ENCODE peak calls at places on chromosomes 13 and 19, in six cellular contexts. Q, I, B, Z, M and G are unnamed samples.

GRCh38 chr19:35105047-35105410 is 10.6 kb upstream of the FXYD3 start:
- DNase-seq in Z (no peak), I (no peak), Q (no peak), M (no peak), B (no peak), G (no peak)

GRCh38 chr13:24385902-24386301 is 76.5 kb downstream of the C1QTNF9 start:
- DNase-seq in I (no peak), B (no peak), Q (no peak), Z (no peak), M (no peak), G (no peak)

GRCh38 chr19:2455481-2456300 is 1.1 kb downstream of the LMNB2 start:
- DNase-seq in I (no peak), M (no peak), Z (no peak), B (peak), Q (no peak), G (no peak)

GRCh38 chr13:91621161-91621560 is 222.7 kb downstream of the GPC5 start:
- DNase-seq in I (no peak), M (no peak), Z (no peak), Q (no peak), B (no peak), G (no peak)

GRCh38 chr13:43783820-43784219 is 3.0 kb downstream of the ENOX1 start:
- DNase-seq in M (no peak), Z (no peak), Q (no peak), B (no peak), I (no peak), G (no peak)

GRCh38 chr19:5953034-5953589 is 24.8 kb downstream of the RANBP3 start:
- DNase-seq in Z (no peak), M (no peak), I (no peak), Q (no peak), B (no peak), G (no peak)

GRCh38 chr19:6073858-6074708 is 36.2 kb downstream of the RFX2 start:
- DNase-seq in I (no peak), B (no peak), Z (no peak), Q (no peak), M (no peak), G (no peak)

GRCh38 chr13:33536639-33537425 is 251.3 kb upstream of the STARD13 start:
- DNase-seq in Z (no peak), Q (no peak), B (no peak), M (no peak), I (no peak), G (no peak)

GRCh38 chr13:29937836-29938235 is 87.4 kb upstream of the UBL3 start:
- DNase-seq in I (no peak), Q (no peak), Z (no peak), B (no peak), M (no peak), G (no peak)

GRCh38 chr13:114140131-114140908 is 7.9 kb upstream of the RASA3 start:
- DNase-seq in Z (no peak), I (no peak), Q (no peak), M (no peak), B (no peak), G (no peak)

GRCh38 chr19:38183227-38183914 is 40.7 kb downstream of the DPF1 start:
- DNase-seq in M (no peak), Q (peak), B (peak), I (no peak), Z (no peak), G (peak)

GRCh38 chr19:5949792-5950305 is 28.1 kb downstream of the RANBP3 start:
- DNase-seq in B (no peak), Z (no peak), I (no peak), Q (no peak), M (no peak), G (no peak)

GRCh38 chr19:55206664-55207500 is 2.4 kb downstream of the PTPRH start:
- DNase-seq in Z (peak), I (peak), M (no peak), Q (no peak), B (peak), G (peak)

GRCh38 chr13:72545030-72545719 is 182.3 kb downstream of the MZT1 start:
- DNase-seq in I (no peak), B (no peak), Q (no peak), M (no peak), Z (peak), G (no peak)

GRCh38 chr19:2528543-2529173 is 52.7 kb downstream of the GADD45B start:
- DNase-seq in B (no peak), I (no peak), Z (no peak), M (no peak), Q (no peak), G (no peak)

GRCh38 chr19:56301152-56301551 is 13.5 kb downstream of the ZSCAN5A start:
- DNase-seq in B (no peak), I (no peak), Z (no peak), M (no peak), Q (no peak), G (no peak)

GRCh38 chr13:41720839-41721561 is 239.9 kb downstream of the VWA8 start:
- DNase-seq in Q (no peak), B (no peak), M (no peak), Z (no peak), I (no peak), G (no peak)

GRCh38 chr13:101190976-101191375 is 225.3 kb downstream of the NALCN start:
- DNase-seq in M (no peak), Z (no peak), B (no peak), I (no peak), Q (no peak), G (no peak)

GRCh38 chr19:13883665-13884064 is 6.7 kb downstream of the NANOS3 start:
- DNase-seq in Q (no peak), I (no peak), M (no peak), B (peak), Z (no peak), G (no peak)

GRCh38 chr13:72774019-72774418 is 7.7 kb downstream of the DIS3 start:
- DNase-seq in M (no peak), Z (no peak), I (no peak), B (no peak), Q (no peak), G (no peak)

GRCh38 chr13:112102243-112102642 is 35.3 kb downstream of the SOX1 start:
- DNase-seq in B (no peak), Q (no peak), M (no peak), I (peak), Z (peak), G (no peak)

GRCh38 chr19:14082675-14082960 is 3.0 kb downstream of the C19orf67 start:
- DNase-seq in B (no peak), M (no peak), I (no peak), Z (no peak), Q (no peak), G (no peak)

GRCh38 chr19:55247621-55248099 is 11.2 kb downstream of the PPP6R1 start:
- DNase-seq in M (no peak), Q (no peak), I (no peak), B (no peak), Z (no peak), G (no peak)

GRCh38 chr19:48638831-48639381 is 1.7 kb upstream of the DBP start:
- DNase-seq in M (no peak), I (no peak), Z (no peak), B (peak), Q (no peak), G (no peak)

GRCh38 chr19:47549341-47549768 is 23.6 kb downstream of the ZNF541 start:
- DNase-seq in B (no peak), I (no peak), Q (no peak), Z (no peak), M (no peak), G (no peak)

GRCh38 chr13:71237332-71237731 is 629.7 kb downstream of the DACH1 start:
- DNase-seq in B (no peak), M (no peak), Z (no peak), I (no peak), Q (no peak), G (no peak)

GRCh38 chr19:1441022-1441426 is 2.8 kb downstream of the RPS15 start:
- DNase-seq in M (no peak), Q (no peak), B (no peak), Z (no peak), I (no peak), G (no peak)

GRCh38 chr19:4136680-4137088 is 12.8 kb upstream of the MAP2K2 start:
- DNase-seq in M (no peak), B (no peak), I (no peak), Q (no peak), Z (peak), G (no peak)

GRCh38 chr19:4134351-4134750 is 10.4 kb upstream of the MAP2K2 start:
- DNase-seq in B (no peak), Z (no peak), I (no peak), Q (no peak), M (no peak), G (no peak)

GRCh38 chr19:4130635-4131438 is 6.9 kb upstream of the MAP2K2 start:
- DNase-seq in M (no peak), B (peak), I (peak), Q (no peak), Z (peak), G (no peak)
- TF ChIP-seq ZNF274 in M (no peak), B (peak), I (no peak), Q (no peak), Z (no peak), G (no peak)

GRCh38 chr19:7534531-7534980 is 961 bp upstream of the PNPLA6 start:
- DNase-seq in Z (peak), B (peak), Q (peak), M (no peak), I (no peak), G (peak)
- TF ChIP-seq ZNF274 in Z (no peak), B (no peak), Q (no peak), M (no peak), I (no peak), G (no peak)

GRCh38 chr19:43782311-43782660 is 1.5 kb upstream of the KCNN4 start:
- DNase-seq in B (no peak), Q (no peak), I (no peak), Z (no peak), M (no peak), G (no peak)

GRCh38 chr19:43783636-43784035 is 2.9 kb upstream of the KCNN4 start:
- DNase-seq in Q (no peak), I (no peak), B (no peak), Z (no peak), M (no peak), G (no peak)

GRCh38 chr19:43784981-43785808 is 4.4 kb upstream of the KCNN4 start:
- DNase-seq in M (no peak), B (peak), Z (peak), Q (no peak), I (peak), G (no peak)

GRCh38 chr19:43782689-43783231 is 2.0 kb upstream of the KCNN4 start:
- DNase-seq in B (peak), Z (no peak), I (no peak), M (no peak), Q (no peak), G (no peak)

DNA sequence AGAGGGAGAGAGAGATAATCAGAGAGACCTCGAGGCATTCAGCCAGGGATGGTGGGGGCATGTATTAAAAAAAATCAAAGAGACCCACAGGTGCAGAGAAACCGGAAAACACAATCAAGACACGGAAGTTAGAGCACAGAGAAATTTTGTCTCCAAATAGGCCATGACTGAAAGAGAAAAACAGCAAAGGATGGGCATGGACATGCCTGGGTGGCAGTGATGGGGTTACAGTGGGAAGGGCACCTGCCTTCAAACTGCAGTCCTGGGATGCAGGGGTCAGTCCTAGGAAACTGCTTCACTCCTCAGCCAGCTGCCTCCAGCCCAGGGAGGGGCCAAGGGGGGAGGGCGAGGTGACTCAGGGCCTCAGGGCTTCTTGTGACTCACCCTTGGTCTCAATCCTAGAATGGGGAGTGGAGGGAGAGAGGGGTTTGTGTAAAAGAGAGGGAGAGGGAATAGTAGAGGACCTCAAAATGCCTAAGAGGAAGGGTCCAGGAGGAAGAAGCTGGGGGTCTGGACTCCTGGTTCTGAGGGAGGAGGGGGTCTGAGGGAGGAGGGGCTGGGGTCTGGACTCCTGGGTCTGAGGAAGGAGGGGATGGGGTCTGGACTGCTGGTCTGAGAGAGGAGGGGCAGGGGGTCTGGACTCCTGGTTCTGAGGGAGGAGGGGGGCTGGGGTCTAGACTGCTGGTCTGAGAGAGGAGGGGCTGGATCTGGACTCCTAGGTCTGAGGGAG is 3.6 kb upstream of the KCNN4 start:
- DNase-seq in Q (no peak), I (peak), Z (no peak), B (peak), M (no peak), G (no peak)
- TF ChIP-seq ZNF274 in Q (no peak), I (no peak), Z (no peak), B (no peak), M (no peak), G (no peak)

GRCh38 chr13:45859682-45860081 is 8.1 kb upstream of the SIAH3 start:
- DNase-seq in Q (no peak), B (no peak), Z (no peak), M (no peak), I (no peak), G (no peak)
- TF ChIP-seq ZNF274 in Q (no peak), B (no peak), Z (no peak), M (no peak), I (no peak), G (no peak)

GRCh38 chr19:42129399-42130253 is 2.6 kb downstream of the POU2F2 start:
- DNase-seq in I (no peak), M (peak), Z (no peak), B (no peak), Q (no peak), G (no peak)

GRCh38 chr19:42132851-42133528 is 744 bp upstream of the POU2F2 start:
- DNase-seq in B (peak), M (peak), Z (peak), Q (peak), I (peak), G (no peak)

GRCh38 chr19:42131149-42132029 is 857 bp downstream of the POU2F2 start:
- DNase-seq in I (no peak), B (no peak), Q (no peak), Z (no peak), M (no peak), G (no peak)

GRCh38 chr19:42130254-42130573 is 2.0 kb downstream of the POU2F2 start:
- DNase-seq in B (no peak), Q (no peak), Z (no peak), I (no peak), M (peak), G (no peak)

GRCh38 chr19:42132030-42132628 is at the start of gene POU2F2:
- DNase-seq in Q (no peak), B (peak), Z (no peak), I (no peak), M (peak), G (no peak)
- TF ChIP-seq ZNF274 in Q (no peak), B (no peak), Z (no peak), I (no peak), M (no peak), G (no peak)

DNA sequence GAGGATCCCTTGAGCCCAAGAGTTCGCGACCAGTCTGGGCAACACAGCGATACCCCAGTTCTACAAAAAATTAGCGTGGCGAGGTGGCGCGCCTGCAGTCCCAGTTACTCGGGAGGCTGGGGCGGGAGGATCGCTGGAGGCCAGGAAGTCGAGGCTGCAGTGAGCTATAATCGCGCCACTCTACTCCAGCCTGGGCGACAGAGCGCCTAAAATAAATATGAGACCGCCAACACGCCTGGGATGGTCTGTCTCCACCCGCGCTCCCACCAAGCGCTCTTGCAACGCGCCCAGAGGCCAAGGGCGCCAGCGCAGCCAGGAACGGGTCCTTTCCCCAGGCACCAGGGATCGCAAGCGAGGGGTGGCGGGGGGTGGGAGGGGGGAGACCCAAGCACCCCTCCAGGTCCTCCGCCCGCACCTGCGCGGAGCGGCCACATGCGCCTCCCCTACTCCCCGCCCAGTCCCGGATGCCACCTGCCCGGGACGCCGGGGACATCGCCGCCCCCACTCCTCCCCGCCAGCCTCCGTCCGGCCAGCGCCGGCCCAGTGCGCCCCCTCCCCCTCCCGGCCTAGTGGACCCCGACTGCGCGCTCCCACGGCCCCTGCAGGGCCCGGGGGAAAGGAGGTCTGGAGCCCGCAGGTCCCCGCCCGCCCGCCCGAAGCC is 441 bp downstream of the RHPN2 start:
- DNase-seq in Q (no peak), Z (no peak), I (no peak), M (no peak), B (peak), G (no peak)
- TF ChIP-seq ZNF274 in Q (no peak), Z (no peak), I (no peak), M (no peak), B (no peak), G (no peak)

GRCh38 chr19:58067240-58067912 is 8.3 kb downstream of the ZNF135 start:
- DNase-seq in I (no peak), M (no peak), Q (no peak), B (no peak), Z (no peak), G (no peak)
- TF ChIP-seq ZNF274 in I (no peak), M (no peak), Q (peak), B (no peak), Z (no peak), G (peak)

GRCh38 chr13:50838031-50838430 is 5.5 kb downstream of the DLEU7 start:
- DNase-seq in I (no peak), Z (no peak), B (no peak), M (no peak), Q (no peak), G (no peak)
- TF ChIP-seq ZNF274 in I (no peak), Z (no peak), B (no peak), M (no peak), Q (no peak), G (no peak)